ENCODE peak calls at places on chromosomes 4 and X, in seven cellular contexts. D is esophagus muscularis mucosa, J is tibial nerve, I is HepG2, H is transverse colon, Z is stomach, Y is suprapubic skin. G is an unnamed sample.
A peak's percentile ranks its signal among the peaks of the same experiment; 100 is the strongest.

GRCh38 chr4:174516794-174517193 is 5.5 kb downstream of the HPGD start:
- DNase-seq in Z (no peak), D (no peak), H (no peak), J (no peak), Y (no peak), I (no peak), G (no peak)

GRCh38 chrX:88612870-88613329 is 134.1 kb upstream of the CPXCR1 start:
- DNase-seq in Z (no peak), J (no peak), I (peak; percentile 1), Y (no peak), H (no peak), D (no peak), G (no peak)

GRCh38 chr4:90745176-90745575 is 618.0 kb downstream of the CCSER1 start:
- DNase-seq in J (no peak), D (no peak), Y (no peak), I (no peak), Z (no peak), H (no peak), G (no peak)

GRCh38 chr4:139575072-139575471 is 19.1 kb upstream of the SETD7 start:
- DNase-seq in H (no peak), I (no peak), D (no peak), Y (no peak), J (no peak), Z (no peak), G (no peak)

GRCh38 chrX:129759576-129760061 is 20.1 kb upstream of the SASH3 start:
- DNase-seq in Z (peak; percentile 54), H (peak; percentile 40), D (no peak), J (peak; percentile 24), Y (no peak), I (no peak), G (peak; percentile 38)

GRCh38 chrX:77446029-77446585 is 1.1 kb upstream of the FGF16 start:
- DNase-seq in Y (no peak), I (no peak), J (no peak), Z (no peak), D (no peak), H (peak; percentile 10), G (no peak)

GRCh38 chrX:74251006-74251930 is 52.7 kb upstream of the ZCCHC13 start:
- DNase-seq in D (no peak), Z (no peak), H (peak; percentile 15), J (no peak), I (peak; percentile 80), Y (no peak), G (no peak)

GRCh38 chrX:48966796-48967579 is 4.7 kb downstream of the KCND1 start:
- DNase-seq in H (no peak), Z (no peak), I (no peak), D (no peak), Y (no peak), J (no peak), G (no peak)

GRCh38 chr4:98749206-98749605 is 90.8 kb upstream of the TSPAN5 start:
- DNase-seq in J (no peak), H (no peak), Z (no peak), Y (no peak), D (no peak), I (no peak), G (no peak)

GRCh38 chrX:1242901-1243402 is 25.7 kb upstream of the CSF2RA start:
- DNase-seq in H (no peak), I (no peak), Z (no peak), D (no peak), Y (no peak), J (no peak), G (no peak)

GRCh38 chrX:74514384-74514783 is 93.1 kb downstream of the SLC16A2 start:
- DNase-seq in J (no peak), I (peak; percentile 2), Y (no peak), D (no peak), H (no peak), Z (no peak), G (no peak)

GRCh38 chr4:20554134-20554533 is 146.1 kb upstream of the PACRGL start:
- DNase-seq in I (no peak), H (no peak), Z (no peak), J (no peak), Y (no peak), D (no peak), G (no peak)

GRCh38 chrX:129780441-129781105 is 824 bp downstream of the SASH3 start:
- DNase-seq in Y (no peak), Z (no peak), J (no peak), I (no peak), H (no peak), D (no peak), G (no peak)

DNA sequence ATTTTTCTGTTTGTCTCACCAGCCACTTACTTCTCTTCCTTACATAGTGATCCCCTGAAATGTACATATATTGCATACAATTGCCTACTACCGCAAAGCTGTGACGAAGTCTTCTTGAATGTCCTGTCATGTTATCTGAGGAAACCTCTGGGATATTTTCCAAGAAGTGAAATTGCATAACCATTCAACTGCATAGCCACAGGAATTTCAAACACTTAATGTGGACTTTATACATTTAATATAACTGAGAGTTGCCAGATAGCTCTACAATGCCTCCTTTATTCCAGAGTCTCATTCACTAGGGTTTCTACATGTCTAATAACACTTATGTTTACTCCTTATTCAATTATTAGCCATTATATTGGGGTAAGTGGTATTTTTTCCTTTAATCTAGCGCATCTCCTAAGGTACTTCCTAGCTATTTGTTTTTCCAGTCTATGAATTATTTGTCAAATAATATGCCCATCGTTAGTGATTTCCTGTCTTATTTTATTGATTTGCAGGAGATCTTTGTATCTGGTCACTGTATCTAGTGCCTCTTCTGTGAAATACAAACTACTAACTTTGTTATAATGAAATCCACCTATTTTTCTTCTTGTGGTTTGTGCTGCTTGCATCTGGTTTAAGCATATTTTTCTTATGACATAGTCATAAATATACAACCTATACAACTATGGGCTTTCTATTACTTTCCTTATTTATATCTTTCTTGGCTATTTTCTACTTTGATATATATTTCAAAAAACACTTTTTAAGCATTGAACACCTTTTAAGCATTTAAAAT is 69.2 kb upstream of the GRID2 start:
- DNase-seq in D (no peak), J (no peak), Z (no peak), I (peak; percentile 39), H (no peak), Y (no peak), G (no peak)
- TF ChIP-seq EP300 in D (no peak), J (no peak), Z (no peak), I (no peak), H (no peak), Y (no peak), G (no peak)

DNA sequence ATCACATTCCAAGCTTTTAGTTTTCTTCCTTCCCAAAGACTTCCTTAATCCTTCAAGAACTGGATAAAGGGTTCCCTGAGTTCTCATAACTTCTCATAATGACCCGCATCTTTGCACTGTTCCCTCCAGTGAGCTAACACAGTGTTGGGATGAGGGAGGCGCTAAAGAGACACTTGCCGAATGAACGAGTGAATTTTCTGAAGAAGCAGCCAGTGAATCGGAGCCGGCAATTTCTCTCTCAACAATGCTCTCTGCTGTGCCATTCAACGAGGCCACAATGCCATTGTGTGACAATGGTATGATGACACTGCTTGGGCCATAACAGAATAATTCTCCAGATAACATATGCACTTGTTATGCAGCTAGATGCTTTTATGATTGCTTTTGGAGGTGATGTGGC is 51.4 kb upstream of the ZFP42 start:
- DNase-seq in J (no peak), I (no peak), D (no peak), Y (no peak), Z (no peak), H (no peak), G (no peak)
- TF ChIP-seq EP300 in J (no peak), I (no peak), D (no peak), Y (no peak), Z (no peak), H (no peak), G (no peak)

GRCh38 chr4:6781113-6781512 is 1.4 kb upstream of the KIAA0232 start:
- DNase-seq in Z (no peak), J (no peak), Y (no peak), H (peak; percentile 49), I (no peak), D (no peak), G (no peak)

GRCh38 chr4:6782846-6783110 is 251 bp downstream of the KIAA0232 start:
- DNase-seq in H (no peak), Z (no peak), I (no peak), J (no peak), D (no peak), Y (no peak), G (no peak)

GRCh38 chr4:6781561-6781960 is 966 bp upstream of the KIAA0232 start:
- DNase-seq in H (no peak), D (no peak), Y (no peak), I (no peak), J (no peak), Z (no peak), G (no peak)

GRCh38 chr4:6783111-6783981 is 819 bp downstream of the KIAA0232 start:
- DNase-seq in Z (peak; percentile 93), J (peak; percentile 83), H (peak; percentile 94), D (peak; percentile 95), I (peak; percentile 80), Y (peak; percentile 91), G (peak; percentile 96)

GRCh38 chr4:6782147-6782845 is at the start of gene KIAA0232:
- DNase-seq in D (no peak), Z (peak; percentile 94), J (peak; percentile 82), Y (peak; percentile 91), I (peak; percentile 68), H (peak; percentile 93), G (peak; percentile 96)
- TF ChIP-seq EP300 in D (no peak), Z (no peak), J (peak; percentile 78), Y (no peak), I (no peak), H (no peak), G (no peak)

GRCh38 chrX:46330513-46330912 is 214.7 kb downstream of the ZNF674 start:
- DNase-seq in H (no peak), Z (no peak), Y (no peak), D (no peak), I (no peak), J (no peak), G (no peak)

GRCh38 chrX:46326161-46326560 is 219.1 kb downstream of the ZNF674 start:
- DNase-seq in J (no peak), D (no peak), Y (no peak), I (no peak), H (no peak), Z (no peak), G (no peak)

GRCh38 chrX:46325312-46325877 is 219.8 kb downstream of the ZNF674 start:
- DNase-seq in D (no peak), J (no peak), Z (no peak), Y (no peak), H (no peak), I (peak; percentile 41), G (no peak)

GRCh38 chrX:46328133-46328532 is 217.1 kb downstream of the ZNF674 start:
- DNase-seq in J (no peak), I (no peak), Y (no peak), Z (no peak), D (no peak), H (no peak), G (no peak)

GRCh38 chrX:46327229-46328081 is 217.8 kb downstream of the ZNF674 start:
- DNase-seq in H (peak; percentile 31), D (no peak), Z (peak; percentile 51), I (peak; percentile 92), Y (no peak), J (no peak), G (no peak)
- TF ChIP-seq EP300 in H (no peak), D (no peak), Z (no peak), I (peak; percentile 72), Y (no peak), J (peak; percentile 25), G (no peak)

DNA sequence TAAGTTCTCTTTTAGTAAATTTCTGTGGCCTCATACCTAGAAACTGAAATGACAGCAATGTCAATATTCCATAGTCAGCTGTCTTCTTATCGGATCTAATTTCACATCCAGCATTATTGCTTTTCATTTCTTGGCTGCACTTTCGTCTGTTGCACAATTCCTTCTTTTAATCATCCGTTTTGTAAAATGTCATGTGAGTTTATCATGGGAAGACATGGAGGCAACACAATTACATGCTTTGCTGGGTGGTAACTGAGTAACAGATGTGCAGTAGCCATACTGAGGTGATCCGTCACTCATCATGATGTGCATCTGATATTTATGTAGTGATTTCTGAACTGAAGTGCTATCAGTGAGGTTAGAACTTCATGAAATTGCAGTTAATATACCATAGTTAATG is 68.3 kb upstream of the SLC7A11 start:
- DNase-seq in D (no peak), Y (no peak), Z (no peak), H (no peak), J (no peak), I (no peak), G (no peak)
- TF ChIP-seq EP300 in D (no peak), Y (no peak), Z (no peak), H (no peak), J (no peak), I (no peak), G (no peak)